ENCODE peak calls at places on chromosomes 6 and 20, in nine cellular contexts. F, J, E, P, I, Y, W, G and H are unnamed samples.

GRCh38 chr6:33993653-33994052 is 152.2 kb downstream of the GRM4 start:
- DNase-seq in F (no peak), J (no peak), E (no peak), P (no peak), I (peak; percentile 5), Y (peak; percentile 6), W (no peak), G (no peak), H (no peak)

GRCh38 chr6:128242765-128243403 is 277.5 kb downstream of the PTPRK start:
- DNase-seq in F (no peak), J (no peak), E (no peak), P (no peak), I (no peak), Y (no peak), W (no peak), G (no peak), H (no peak)

GRCh38 chr6:33313709-33314514 is at the start of gene TAPBP:
- DNase-seq in F (peak; percentile 36), J (peak; percentile 44), E (peak; percentile 72), P (peak; percentile 83), I (peak; percentile 77), Y (peak; percentile 75), W (peak; percentile 60), G (peak; percentile 81), H (no peak)

GRCh38 chr6:148502083-148502772 is 159.6 kb downstream of the SASH1 start:
- DNase-seq in F (peak; percentile 59), J (no peak), E (no peak), P (peak; percentile 79), I (no peak), Y (no peak), W (no peak), G (no peak), H (no peak)

GRCh38 chr6:3211681-3212080 is 15.8 kb downstream of the TUBB2B start:
- DNase-seq in F (no peak), J (no peak), E (no peak), P (no peak), I (no peak), Y (no peak), W (no peak), G (no peak), H (no peak)

GRCh38 chr6:44076366-44077200 is 50.7 kb downstream of the MRPL14 start:
- DNase-seq in F (no peak), J (no peak), E (peak; percentile 69), P (peak; percentile 76), I (peak; percentile 56), Y (peak; percentile 91), W (peak; percentile 74), G (no peak), H (no peak)

GRCh38 chr6:1381397-1382330 is 7.7 kb upstream of the FOXF2 start:
- DNase-seq in F (no peak), J (no peak), E (peak; percentile 62), P (no peak), I (peak; percentile 49), Y (peak; percentile 86), W (peak; percentile 69), G (peak; percentile 44), H (no peak)

GRCh38 chr6:166760288-166760687 is 133.2 kb upstream of the RPS6KA2 start:
- DNase-seq in F (no peak), J (no peak), E (no peak), P (no peak), I (no peak), Y (no peak), W (no peak), G (no peak), H (no peak)

DNA sequence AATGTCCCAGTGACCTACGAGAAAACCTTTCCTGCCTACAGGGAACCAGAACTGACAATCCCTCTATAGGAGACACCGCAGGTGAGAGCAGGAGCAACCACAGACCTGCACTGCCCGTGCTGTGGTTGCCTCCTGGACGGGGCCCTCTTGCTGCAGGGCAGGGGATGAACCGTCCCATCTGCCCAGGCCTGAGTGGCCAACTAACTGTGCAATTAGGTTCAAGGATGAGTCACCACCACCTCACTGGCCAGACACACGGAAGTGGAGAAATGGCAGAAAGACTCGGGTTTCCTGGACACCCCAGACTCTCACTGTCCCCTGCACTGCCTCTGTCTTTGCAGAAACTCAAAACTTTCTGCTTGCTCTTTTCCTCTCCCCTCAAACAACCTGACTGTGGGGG is 13.8 kb upstream of the HLA-G start:
- DNase-seq in F (no peak), J (peak; percentile 20), E (no peak), P (no peak), I (no peak), Y (no peak), W (no peak), G (no peak), H (no peak)
- TF ChIP-seq CTCF in F (no peak), J (no peak), E (no peak), P (no peak), I (no peak), Y (no peak), W (no peak), G (no peak), H (no peak)

GRCh38 chr6:47071681-47072080 is 29.5 kb upstream of the ADGRF1 start:
- DNase-seq in F (no peak), J (no peak), E (no peak), P (no peak), I (no peak), Y (no peak), W (no peak), G (no peak), H (no peak)
- TF ChIP-seq EP300 in F (no peak), J (no peak), E (no peak), P (no peak), I (no peak), Y (no peak), W (no peak), G (no peak), H (no peak)

GRCh38 chr20:50152394-50153152 is 950 bp downstream of the PEDS1 start:
- DNase-seq in F (no peak), J (no peak), E (no peak), P (no peak), I (peak; percentile 35), Y (no peak), W (no peak), G (peak; percentile 67), H (no peak)
- TF ChIP-seq CTCF in F (no peak), J (no peak), E (no peak), P (no peak), I (no peak), Y (peak; percentile 16), W (peak; percentile 15), G (no peak), H (no peak)

DNA sequence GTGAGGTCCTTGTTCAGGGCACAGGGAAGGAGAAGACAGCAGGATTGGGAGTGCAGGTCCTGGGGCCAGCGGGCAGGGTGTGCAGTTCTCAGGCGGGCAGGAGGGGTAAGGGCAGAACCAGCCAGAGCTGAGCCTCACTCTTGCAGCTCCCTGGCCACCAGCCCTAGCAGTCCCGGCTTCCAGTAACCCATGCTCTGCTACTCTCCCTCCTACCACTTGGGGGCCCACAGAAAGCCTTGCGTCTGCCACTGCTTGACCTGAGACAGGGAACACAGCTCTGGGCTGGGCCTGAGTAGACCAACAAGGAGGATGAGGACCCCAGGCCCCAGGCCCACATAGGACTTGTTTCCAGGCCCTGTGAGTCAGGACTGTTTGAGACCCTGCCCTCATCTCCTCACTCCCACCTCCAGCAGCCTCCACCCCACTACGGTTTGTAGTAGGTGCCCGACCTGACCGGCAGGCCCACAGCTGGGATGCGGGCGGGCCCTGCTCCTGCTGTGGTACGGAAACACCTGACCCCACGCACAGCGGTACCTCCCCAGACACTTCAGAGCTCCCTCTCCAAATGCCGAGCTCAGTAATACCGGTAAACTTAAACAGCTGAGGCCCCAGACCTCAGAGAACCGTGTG is 39.2 kb downstream of the KCNK5 start:
- DNase-seq in F (no peak), J (peak; percentile 49), E (peak; percentile 49), P (no peak), I (peak; percentile 72), Y (peak; percentile 69), W (peak; percentile 72), G (peak; percentile 85), H (no peak)
- TF ChIP-seq EP300 in F (peak; percentile 12), J (no peak), E (no peak), P (no peak), I (no peak), Y (no peak), W (no peak), G (no peak), H (no peak)

GRCh38 chr6:116064626-116065025 is 3.9 kb upstream of the FRK start:
- DNase-seq in F (no peak), J (no peak), E (no peak), P (no peak), I (no peak), Y (no peak), W (no peak), G (no peak), H (no peak)

GRCh38 chr6:116057766-116058165 is 2.9 kb downstream of the FRK start:
- DNase-seq in F (no peak), J (no peak), E (no peak), P (no peak), I (no peak), Y (no peak), W (no peak), G (no peak), H (no peak)

GRCh38 chr6:116059713-116060571 is 749 bp downstream of the FRK start:
- DNase-seq in F (no peak), J (no peak), E (peak; percentile 33), P (no peak), I (peak; percentile 47), Y (no peak), W (peak; percentile 44), G (peak; percentile 63), H (no peak)

GRCh38 chr6:116062496-116062895 is 1.8 kb upstream of the FRK start:
- DNase-seq in F (no peak), J (no peak), E (no peak), P (no peak), I (no peak), Y (no peak), W (no peak), G (no peak), H (no peak)

GRCh38 chr6:116060572-116061283 is at the start of gene FRK:
- DNase-seq in F (no peak), J (peak; percentile 87), E (peak; percentile 33), P (no peak), I (peak; percentile 85), Y (no peak), W (peak; percentile 70), G (peak; percentile 59), H (no peak)
- TF ChIP-seq CTCF in F (peak; percentile 9), J (peak; percentile 29), E (no peak), P (no peak), I (peak; percentile 19), Y (peak; percentile 34), W (peak; percentile 29), G (peak; percentile 14), H (no peak)

GRCh38 chr6:138824482-138825134 is 28.7 kb downstream of the ECT2L start:
- DNase-seq in F (no peak), J (no peak), E (no peak), P (no peak), I (no peak), Y (no peak), W (no peak), G (no peak), H (no peak)
- TF ChIP-seq EP300 in F (no peak), J (no peak), E (no peak), P (no peak), I (no peak), Y (no peak), W (no peak), G (no peak), H (no peak)

DNA sequence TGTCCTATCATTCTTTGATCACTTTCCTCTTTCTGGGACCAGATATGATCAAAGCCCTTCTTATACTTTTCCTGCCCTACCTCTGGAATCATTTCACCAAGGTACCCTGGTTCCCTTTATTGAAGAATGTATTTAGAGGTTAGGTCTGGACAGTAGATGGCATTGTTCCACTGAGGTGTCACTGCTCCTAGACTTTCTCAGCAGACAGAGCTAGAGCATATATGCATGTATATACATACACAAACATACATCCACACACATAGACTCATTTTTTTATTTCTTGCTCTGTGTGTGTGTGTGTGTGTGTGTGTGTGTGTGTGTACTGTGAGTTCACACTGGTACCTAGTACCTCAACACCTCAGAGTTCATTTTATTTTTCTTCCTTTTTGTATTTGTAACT is 40.9 kb downstream of the PTPRA start:
- DNase-seq in F (no peak), J (peak; percentile 38), E (no peak), P (no peak), I (no peak), Y (no peak), W (no peak), G (no peak), H (no peak)
- TF ChIP-seq CTCF in F (no peak), J (peak; percentile 51), E (no peak), P (no peak), I (no peak), Y (peak; percentile 24), W (no peak), G (no peak), H (no peak)